ENCODE peak calls at places on chromosomes 2 and 18, in eight cellular contexts. R is HT1080, K is activated T-cell treated with anti-CD3 and anti-CD28 coated beads for 1 hour, N is MV-4-11, I is fibroblast of pulmonary artery, G is nephron progenitor cell, C is SIG-M5, P is foreskin melanocyte. T is an unnamed sample.

GRCh38 chr18:74596959-74597661 is 560 bp upstream of the ZNF407 start:
- DNase-seq in K (peak), R (no peak), I (peak), P (peak), N (peak), G (peak), C (no peak), T (peak)

GRCh38 chr2:71952572-71953188 is 195.0 kb downstream of the CYP26B1 start:
- DNase-seq in N (no peak), C (no peak), R (no peak), G (no peak), I (no peak), P (no peak), K (no peak), T (no peak)

GRCh38 chr2:102049756-102050443 is 58.1 kb downstream of the IL1R2 start:
- DNase-seq in K (no peak), I (peak), R (no peak), C (no peak), P (peak), N (no peak), G (no peak), T (no peak)

GRCh38 chr18:67310826-67311225 is 205.7 kb downstream of the DSEL start:
- DNase-seq in N (no peak), K (no peak), C (no peak), G (no peak), P (no peak), I (peak), R (peak), T (no peak)

GRCh38 chr2:152635635-152636298 is 81.5 kb downstream of the PRPF40A start:
- DNase-seq in P (peak), C (no peak), I (peak), K (peak), N (peak), R (peak), G (peak), T (peak)

GRCh38 chr2:88423733-88424132 is 28.8 kb downstream of the FOXI3 start:
- DNase-seq in P (no peak), N (no peak), I (no peak), K (no peak), G (no peak), C (no peak), R (no peak), T (no peak)

GRCh38 chr2:127046579-127046978 is 60.4 kb downstream of the BIN1 start:
- DNase-seq in K (no peak), G (no peak), C (no peak), I (no peak), R (no peak), N (no peak), P (no peak), T (no peak)

GRCh38 chr2:240873805-240874714 is 5.4 kb downstream of the AGXT start:
- DNase-seq in I (no peak), C (no peak), N (no peak), G (peak), R (no peak), P (no peak), K (no peak), T (peak)

GRCh38 chr2:132424526-132425121 is 8.0 kb downstream of the GPR39 start:
- DNase-seq in N (no peak), I (peak), C (no peak), P (no peak), R (no peak), G (no peak), K (no peak), T (peak)

GRCh38 chr2:211867845-211868361 is 670.7 kb downstream of the ERBB4 start:
- DNase-seq in N (no peak), C (no peak), K (no peak), P (peak), R (peak), I (peak), G (no peak), T (no peak)

GRCh38 chr2:113273031-113273551 is 5.6 kb downstream of the PAX8 start:
- DNase-seq in I (no peak), N (peak), P (no peak), R (no peak), C (no peak), K (no peak), G (peak), T (peak)

GRCh38 chr2:28583899-28584553 is 88.2 kb downstream of the PLB1 start:
- DNase-seq in K (peak), R (peak), P (peak), I (peak), C (peak), N (peak), G (peak), T (peak)

GRCh38 chr18:79068299-79068945 is 772 bp upstream of the ATP9B start:
- DNase-seq in P (peak), N (peak), K (peak), G (peak), C (no peak), R (no peak), I (peak), T (no peak)

GRCh38 chr2:85704800-85705679 is 10.9 kb downstream of the GNLY start:
- DNase-seq in K (no peak), P (no peak), N (peak), C (peak), I (no peak), G (no peak), R (no peak), T (no peak)